ENCODE peak calls at places on chromosomes 3 and 15, in eight cellular contexts. One of them, this sample, is unnamed.

GRCh38 chr3:65619391-65620298 is 419.1 kb downstream of the MAGI1 start:
- DNase-seq in NCI-H510A treated with DMSO at 0.1 percent for 48 hours: no peak
- DNase-seq in HFFc6: peak
- DNase-seq in hepatic stellate cell: peak
- DNase-seq in hepatocyte: no peak
- DNase-seq in activated gamma-delta T cell treated with anti-CD3 and anti-CD28 coated beads, Interleukin-2, amount 50 U/mL, for 16 hours: no peak
- DNase-seq in ovary: no peak
- DNase-seq in effector CD4-positive, alpha-beta T cell: no peak
- DNase-seq in this sample: no peak

GRCh38 chr15:92324036-92324963 is 69.4 kb upstream of the ST8SIA2 start:
- DNase-seq in NCI-H510A treated with DMSO at 0.1 percent for 48 hours: no peak
- DNase-seq in HFFc6: no peak
- DNase-seq in hepatic stellate cell: no peak
- DNase-seq in hepatocyte: no peak
- DNase-seq in activated gamma-delta T cell treated with anti-CD3 and anti-CD28 coated beads, Interleukin-2, amount 50 U/mL, for 16 hours: no peak
- DNase-seq in ovary: no peak
- DNase-seq in effector CD4-positive, alpha-beta T cell: no peak
- DNase-seq in this sample: peak

GRCh38 chr3:107238787-107239186 is 138.5 kb upstream of the CCDC54 start:
- DNase-seq in NCI-H510A treated with DMSO at 0.1 percent for 48 hours: no peak
- DNase-seq in HFFc6: no peak
- DNase-seq in hepatic stellate cell: no peak
- DNase-seq in hepatocyte: no peak
- DNase-seq in activated gamma-delta T cell treated with anti-CD3 and anti-CD28 coated beads, Interleukin-2, amount 50 U/mL, for 16 hours: no peak
- DNase-seq in ovary: no peak
- DNase-seq in effector CD4-positive, alpha-beta T cell: no peak
- DNase-seq in this sample: no peak

GRCh38 chr3:164418426-164418825 is 659.9 kb downstream of the SI start:
- DNase-seq in NCI-H510A treated with DMSO at 0.1 percent for 48 hours: peak
- DNase-seq in HFFc6: no peak
- DNase-seq in hepatic stellate cell: no peak
- DNase-seq in hepatocyte: peak
- DNase-seq in activated gamma-delta T cell treated with anti-CD3 and anti-CD28 coated beads, Interleukin-2, amount 50 U/mL, for 16 hours: no peak
- DNase-seq in ovary: no peak
- DNase-seq in effector CD4-positive, alpha-beta T cell: no peak
- DNase-seq in this sample: no peak

GRCh38 chr3:149688122-149688757 is 30.4 kb upstream of the WWTR1 start:
- DNase-seq in NCI-H510A treated with DMSO at 0.1 percent for 48 hours: peak
- DNase-seq in HFFc6: no peak
- DNase-seq in hepatic stellate cell: no peak
- DNase-seq in hepatocyte: peak
- DNase-seq in activated gamma-delta T cell treated with anti-CD3 and anti-CD28 coated beads, Interleukin-2, amount 50 U/mL, for 16 hours: no peak
- DNase-seq in ovary: no peak
- DNase-seq in effector CD4-positive, alpha-beta T cell: no peak
- DNase-seq in this sample: no peak

GRCh38 chr15:91196768-91197167 is 96.7 kb downstream of the SV2B start:
- DNase-seq in NCI-H510A treated with DMSO at 0.1 percent for 48 hours: peak
- DNase-seq in HFFc6: no peak
- DNase-seq in hepatic stellate cell: no peak
- DNase-seq in hepatocyte: no peak
- DNase-seq in activated gamma-delta T cell treated with anti-CD3 and anti-CD28 coated beads, Interleukin-2, amount 50 U/mL, for 16 hours: no peak
- DNase-seq in ovary: no peak
- DNase-seq in effector CD4-positive, alpha-beta T cell: no peak
- DNase-seq in this sample: no peak

GRCh38 chr3:79467721-79468120 is 300.1 kb downstream of the ROBO1 start:
- DNase-seq in NCI-H510A treated with DMSO at 0.1 percent for 48 hours: no peak
- DNase-seq in HFFc6: no peak
- DNase-seq in hepatic stellate cell: no peak
- DNase-seq in hepatocyte: peak
- DNase-seq in activated gamma-delta T cell treated with anti-CD3 and anti-CD28 coated beads, Interleukin-2, amount 50 U/mL, for 16 hours: no peak
- DNase-seq in ovary: no peak
- DNase-seq in effector CD4-positive, alpha-beta T cell: no peak
- DNase-seq in this sample: no peak

GRCh38 chr3:196518999-196519737 is 4.0 kb upstream of the SMCO1 start:
- DNase-seq in NCI-H510A treated with DMSO at 0.1 percent for 48 hours: no peak
- DNase-seq in HFFc6: peak
- DNase-seq in hepatic stellate cell: peak
- DNase-seq in hepatocyte: peak
- DNase-seq in activated gamma-delta T cell treated with anti-CD3 and anti-CD28 coated beads, Interleukin-2, amount 50 U/mL, for 16 hours: peak
- DNase-seq in ovary: no peak
- DNase-seq in effector CD4-positive, alpha-beta T cell: peak
- DNase-seq in this sample: peak

GRCh38 chr3:103077910-103078309 is 643.1 kb downstream of the ZPLD1 start:
- DNase-seq in NCI-H510A treated with DMSO at 0.1 percent for 48 hours: no peak
- DNase-seq in HFFc6: no peak
- DNase-seq in hepatic stellate cell: no peak
- DNase-seq in hepatocyte: no peak
- DNase-seq in activated gamma-delta T cell treated with anti-CD3 and anti-CD28 coated beads, Interleukin-2, amount 50 U/mL, for 16 hours: no peak
- DNase-seq in ovary: no peak
- DNase-seq in effector CD4-positive, alpha-beta T cell: no peak
- DNase-seq in this sample: no peak

GRCh38 chr3:60294181-60294580 is 957.1 kb downstream of the FHIT start:
- DNase-seq in NCI-H510A treated with DMSO at 0.1 percent for 48 hours: peak
- DNase-seq in HFFc6: no peak
- DNase-seq in hepatic stellate cell: no peak
- DNase-seq in hepatocyte: no peak
- DNase-seq in activated gamma-delta T cell treated with anti-CD3 and anti-CD28 coated beads, Interleukin-2, amount 50 U/mL, for 16 hours: no peak
- DNase-seq in ovary: no peak
- DNase-seq in effector CD4-positive, alpha-beta T cell: no peak
- DNase-seq in this sample: no peak

GRCh38 chr3:108524547-108524946 is 14.2 kb upstream of the MYH15 start:
- DNase-seq in NCI-H510A treated with DMSO at 0.1 percent for 48 hours: no peak
- DNase-seq in HFFc6: no peak
- DNase-seq in hepatic stellate cell: no peak
- DNase-seq in hepatocyte: no peak
- DNase-seq in activated gamma-delta T cell treated with anti-CD3 and anti-CD28 coated beads, Interleukin-2, amount 50 U/mL, for 16 hours: no peak
- DNase-seq in ovary: no peak
- DNase-seq in effector CD4-positive, alpha-beta T cell: no peak
- DNase-seq in this sample: no peak

GRCh38 chr3:60025071-60026055 is 975.5 kb upstream of the CFAP20DC start:
- DNase-seq in NCI-H510A treated with DMSO at 0.1 percent for 48 hours: no peak
- DNase-seq in HFFc6: no peak
- DNase-seq in hepatic stellate cell: no peak
- DNase-seq in hepatocyte: no peak
- DNase-seq in activated gamma-delta T cell treated with anti-CD3 and anti-CD28 coated beads, Interleukin-2, amount 50 U/mL, for 16 hours: no peak
- DNase-seq in ovary: no peak
- DNase-seq in effector CD4-positive, alpha-beta T cell: no peak
- DNase-seq in this sample: no peak

GRCh38 chr15:38111070-38111469 is 141.6 kb upstream of the SPRED1 start:
- DNase-seq in NCI-H510A treated with DMSO at 0.1 percent for 48 hours: no peak
- DNase-seq in HFFc6: no peak
- DNase-seq in hepatic stellate cell: no peak
- DNase-seq in hepatocyte: no peak
- DNase-seq in activated gamma-delta T cell treated with anti-CD3 and anti-CD28 coated beads, Interleukin-2, amount 50 U/mL, for 16 hours: no peak
- DNase-seq in ovary: no peak
- DNase-seq in effector CD4-positive, alpha-beta T cell: no peak
- DNase-seq in this sample: no peak

GRCh38 chr3:183202004-183202722 is 39.6 kb upstream of the LAMP3 start:
- DNase-seq in NCI-H510A treated with DMSO at 0.1 percent for 48 hours: no peak
- DNase-seq in HFFc6: no peak
- DNase-seq in hepatic stellate cell: no peak
- DNase-seq in hepatocyte: no peak
- DNase-seq in activated gamma-delta T cell treated with anti-CD3 and anti-CD28 coated beads, Interleukin-2, amount 50 U/mL, for 16 hours: no peak
- DNase-seq in ovary: no peak
- DNase-seq in effector CD4-positive, alpha-beta T cell: no peak
- DNase-seq in this sample: no peak

GRCh38 chr3:152836269-152836668 is 1.3 kb downstream of the P2RY1 start:
- DNase-seq in NCI-H510A treated with DMSO at 0.1 percent for 48 hours: no peak
- DNase-seq in HFFc6: no peak
- DNase-seq in hepatic stellate cell: no peak
- DNase-seq in hepatocyte: no peak
- DNase-seq in activated gamma-delta T cell treated with anti-CD3 and anti-CD28 coated beads, Interleukin-2, amount 50 U/mL, for 16 hours: no peak
- DNase-seq in ovary: no peak
- DNase-seq in effector CD4-positive, alpha-beta T cell: no peak
- DNase-seq in this sample: no peak

GRCh38 chr3:170563712-170564423 is 22.0 kb downstream of the SLC7A14 start:
- DNase-seq in NCI-H510A treated with DMSO at 0.1 percent for 48 hours: peak
- DNase-seq in HFFc6: peak
- DNase-seq in hepatic stellate cell: peak
- DNase-seq in hepatocyte: peak
- DNase-seq in activated gamma-delta T cell treated with anti-CD3 and anti-CD28 coated beads, Interleukin-2, amount 50 U/mL, for 16 hours: no peak
- DNase-seq in ovary: no peak
- DNase-seq in effector CD4-positive, alpha-beta T cell: no peak
- DNase-seq in this sample: no peak

GRCh38 chr3:99945328-99945995 is 127.8 kb downstream of the CMSS1 start:
- DNase-seq in NCI-H510A treated with DMSO at 0.1 percent for 48 hours: no peak
- DNase-seq in HFFc6: no peak
- DNase-seq in hepatic stellate cell: no peak
- DNase-seq in hepatocyte: no peak
- DNase-seq in activated gamma-delta T cell treated with anti-CD3 and anti-CD28 coated beads, Interleukin-2, amount 50 U/mL, for 16 hours: no peak
- DNase-seq in ovary: no peak
- DNase-seq in effector CD4-positive, alpha-beta T cell: no peak
- DNase-seq in this sample: no peak

GRCh38 chr3:191961036-191961435 is 500.1 kb downstream of the PYDC2 start:
- DNase-seq in NCI-H510A treated with DMSO at 0.1 percent for 48 hours: no peak
- DNase-seq in HFFc6: no peak
- DNase-seq in hepatic stellate cell: no peak
- DNase-seq in hepatocyte: no peak
- DNase-seq in activated gamma-delta T cell treated with anti-CD3 and anti-CD28 coated beads, Interleukin-2, amount 50 U/mL, for 16 hours: no peak
- DNase-seq in ovary: no peak
- DNase-seq in effector CD4-positive, alpha-beta T cell: no peak
- DNase-seq in this sample: no peak

GRCh38 chr3:51622868-51623267 is 48.2 kb upstream of the TEX264 start:
- DNase-seq in NCI-H510A treated with DMSO at 0.1 percent for 48 hours: no peak
- DNase-seq in HFFc6: no peak
- DNase-seq in hepatic stellate cell: no peak
- DNase-seq in hepatocyte: peak
- DNase-seq in activated gamma-delta T cell treated with anti-CD3 and anti-CD28 coated beads, Interleukin-2, amount 50 U/mL, for 16 hours: no peak
- DNase-seq in ovary: peak
- DNase-seq in effector CD4-positive, alpha-beta T cell: no peak
- DNase-seq in this sample: peak

GRCh38 chr3:191566469-191566868 is 105.5 kb downstream of the PYDC2 start:
- DNase-seq in NCI-H510A treated with DMSO at 0.1 percent for 48 hours: no peak
- DNase-seq in HFFc6: peak
- DNase-seq in hepatic stellate cell: no peak
- DNase-seq in hepatocyte: no peak
- DNase-seq in activated gamma-delta T cell treated with anti-CD3 and anti-CD28 coated beads, Interleukin-2, amount 50 U/mL, for 16 hours: no peak
- DNase-seq in ovary: no peak
- DNase-seq in effector CD4-positive, alpha-beta T cell: no peak
- DNase-seq in this sample: no peak

GRCh38 chr3:154967090-154967489 is 113.0 kb upstream of the MME start:
- DNase-seq in NCI-H510A treated with DMSO at 0.1 percent for 48 hours: no peak
- DNase-seq in HFFc6: peak
- DNase-seq in hepatic stellate cell: no peak
- DNase-seq in hepatocyte: no peak
- DNase-seq in activated gamma-delta T cell treated with anti-CD3 and anti-CD28 coated beads, Interleukin-2, amount 50 U/mL, for 16 hours: no peak
- DNase-seq in ovary: no peak
- DNase-seq in effector CD4-positive, alpha-beta T cell: no peak
- DNase-seq in this sample: no peak

GRCh38 chr3:79255696-79256095 is 512.1 kb downstream of the ROBO1 start:
- DNase-seq in NCI-H510A treated with DMSO at 0.1 percent for 48 hours: no peak
- DNase-seq in HFFc6: no peak
- DNase-seq in hepatic stellate cell: no peak
- DNase-seq in hepatocyte: no peak
- DNase-seq in activated gamma-delta T cell treated with anti-CD3 and anti-CD28 coated beads, Interleukin-2, amount 50 U/mL, for 16 hours: no peak
- DNase-seq in ovary: no peak
- DNase-seq in effector CD4-positive, alpha-beta T cell: no peak
- DNase-seq in this sample: no peak

GRCh38 chr15:45702041-45702440 is 67.2 kb downstream of the SQOR start:
- DNase-seq in NCI-H510A treated with DMSO at 0.1 percent for 48 hours: no peak
- DNase-seq in HFFc6: no peak
- DNase-seq in hepatic stellate cell: no peak
- DNase-seq in hepatocyte: no peak
- DNase-seq in activated gamma-delta T cell treated with anti-CD3 and anti-CD28 coated beads, Interleukin-2, amount 50 U/mL, for 16 hours: no peak
- DNase-seq in ovary: no peak
- DNase-seq in effector CD4-positive, alpha-beta T cell: no peak
- DNase-seq in this sample: no peak

GRCh38 chr3:30034246-30034991 is 572.0 kb upstream of the TGFBR2 start:
- DNase-seq in NCI-H510A treated with DMSO at 0.1 percent for 48 hours: no peak
- DNase-seq in HFFc6: no peak
- DNase-seq in hepatic stellate cell: no peak
- DNase-seq in hepatocyte: no peak
- DNase-seq in activated gamma-delta T cell treated with anti-CD3 and anti-CD28 coated beads, Interleukin-2, amount 50 U/mL, for 16 hours: no peak
- DNase-seq in ovary: no peak
- DNase-seq in effector CD4-positive, alpha-beta T cell: no peak
- DNase-seq in this sample: no peak

GRCh38 chr15:51312754-51313390 is 25.5 kb downstream of the CYP19A1 start:
- DNase-seq in NCI-H510A treated with DMSO at 0.1 percent for 48 hours: no peak
- DNase-seq in HFFc6: no peak
- DNase-seq in hepatic stellate cell: no peak
- DNase-seq in hepatocyte: no peak
- DNase-seq in activated gamma-delta T cell treated with anti-CD3 and anti-CD28 coated beads, Interleukin-2, amount 50 U/mL, for 16 hours: no peak
- DNase-seq in ovary: no peak
- DNase-seq in effector CD4-positive, alpha-beta T cell: no peak
- DNase-seq in this sample: no peak

GRCh38 chr3:19885468-19885867 is 48.5 kb downstream of the EFHB start:
- DNase-seq in NCI-H510A treated with DMSO at 0.1 percent for 48 hours: no peak
- DNase-seq in HFFc6: peak
- DNase-seq in hepatic stellate cell: peak
- DNase-seq in hepatocyte: peak
- DNase-seq in activated gamma-delta T cell treated with anti-CD3 and anti-CD28 coated beads, Interleukin-2, amount 50 U/mL, for 16 hours: no peak
- DNase-seq in ovary: no peak
- DNase-seq in effector CD4-positive, alpha-beta T cell: no peak
- DNase-seq in this sample: no peak

GRCh38 chr3:175111036-175111435 is 251.9 kb downstream of the NAALADL2 start:
- DNase-seq in NCI-H510A treated with DMSO at 0.1 percent for 48 hours: no peak
- DNase-seq in HFFc6: no peak
- DNase-seq in hepatic stellate cell: no peak
- DNase-seq in hepatocyte: no peak
- DNase-seq in activated gamma-delta T cell treated with anti-CD3 and anti-CD28 coated beads, Interleukin-2, amount 50 U/mL, for 16 hours: no peak
- DNase-seq in ovary: no peak
- DNase-seq in effector CD4-positive, alpha-beta T cell: no peak
- DNase-seq in this sample: no peak

GRCh38 chr3:128273116-128273840 is 120.0 kb downstream of the EEFSEC start:
- DNase-seq in NCI-H510A treated with DMSO at 0.1 percent for 48 hours: no peak
- DNase-seq in HFFc6: no peak
- DNase-seq in hepatic stellate cell: no peak
- DNase-seq in hepatocyte: no peak
- DNase-seq in activated gamma-delta T cell treated with anti-CD3 and anti-CD28 coated beads, Interleukin-2, amount 50 U/mL, for 16 hours: no peak
- DNase-seq in ovary: no peak
- DNase-seq in effector CD4-positive, alpha-beta T cell: no peak
- DNase-seq in this sample: peak

GRCh38 chr15:78018445-78018844 is 59.1 kb downstream of the TBC1D2B start:
- DNase-seq in NCI-H510A treated with DMSO at 0.1 percent for 48 hours: no peak
- DNase-seq in HFFc6: no peak
- DNase-seq in hepatic stellate cell: no peak
- DNase-seq in hepatocyte: no peak
- DNase-seq in activated gamma-delta T cell treated with anti-CD3 and anti-CD28 coated beads, Interleukin-2, amount 50 U/mL, for 16 hours: no peak
- DNase-seq in ovary: no peak
- DNase-seq in effector CD4-positive, alpha-beta T cell: no peak
- DNase-seq in this sample: no peak

This sample was measured in left ventricle myocardium inferior.